ENCODE peak calls at places on chromosomes 4 and X, in six cellular contexts. N, E, W, V, G and L are unnamed samples.

GRCh38 chrX:7889680-7890079 is 37.5 kb downstream of the PNPLA4 start:
- DNase-seq in N (peak; percentile 20), E (no peak), W (no peak), V (no peak), G (no peak), L (no peak)

GRCh38 chr4:8320386-8320750 is 50.8 kb downstream of the HTRA3 start:
- DNase-seq in N (no peak), E (no peak), W (no peak), V (no peak), G (peak; percentile 32), L (no peak)

GRCh38 chr4:48462363-48462762 is 20.8 kb upstream of the SLC10A4 start:
- DNase-seq in N (no peak), E (no peak), W (no peak), V (no peak), G (no peak), L (no peak)

GRCh38 chrX:152915541-152916241 is 17.8 kb downstream of the ZNF185 start:
- DNase-seq in N (peak; percentile 65), E (no peak), W (no peak), V (no peak), G (peak; percentile 15), L (no peak)

GRCh38 chrX:51476930-51477329 is 19.5 kb downstream of the NUDT11 start:
- DNase-seq in N (no peak), E (no peak), W (no peak), V (no peak), G (no peak), L (no peak)

GRCh38 chrX:45358417-45358816 is 157.7 kb upstream of the DIPK2B start:
- DNase-seq in N (no peak), E (no peak), W (no peak), V (no peak), G (no peak), L (no peak)

GRCh38 chrX:14051416-14051815 is 21.7 kb upstream of the GEMIN8 start:
- DNase-seq in N (no peak), E (no peak), W (no peak), V (no peak), G (no peak), L (no peak)

GRCh38 chr4:69092190-69092589 is 4.1 kb upstream of the UGT2B7 start:
- DNase-seq in N (peak; percentile 52), E (no peak), W (no peak), V (no peak), G (no peak), L (no peak)

GRCh38 chr4:164446516-164446915 is 307.4 kb upstream of the SMIM31 start:
- DNase-seq in N (peak; percentile 75), E (no peak), W (no peak), V (no peak), G (no peak), L (no peak)

GRCh38 chr4:151921371-151921770 is 160.6 kb upstream of the GATB start:
- DNase-seq in N (peak; percentile 37), E (no peak), W (no peak), V (no peak), G (no peak), L (no peak)

GRCh38 chrX:72105436-72105835 is 26.3 kb downstream of the RTL5 start:
- DNase-seq in N (no peak), E (no peak), W (no peak), V (peak; percentile 65), G (no peak), L (no peak)

GRCh38 chr4:98568896-98569663 is 89.3 kb downstream of the TSPAN5 start:
- DNase-seq in N (no peak), E (no peak), W (no peak), V (no peak), G (no peak), L (no peak)

GRCh38 chr4:176340871-176341685 is 21.3 kb downstream of the SPCS3 start:
- DNase-seq in N (peak; percentile 22), E (peak; percentile 47), W (no peak), V (peak; percentile 47), G (no peak), L (no peak)

GRCh38 chr4:2071252-2071911 is 12.3 kb downstream of the NAT8L start:
- DNase-seq in N (no peak), E (no peak), W (no peak), V (no peak), G (no peak), L (no peak)

GRCh38 chr4:25058796-25059195 is 28.1 kb upstream of the LGI2 start:
- DNase-seq in N (no peak), E (no peak), W (no peak), V (no peak), G (no peak), L (no peak)

GRCh38 chrX:136266828-136267227 is 15.6 kb upstream of the MAP7D3 start:
- DNase-seq in N (no peak), E (no peak), W (no peak), V (no peak), G (no peak), L (no peak)

GRCh38 chr4:39802005-39802404 is 104.1 kb downstream of the UBE2K start:
- DNase-seq in N (no peak), E (no peak), W (no peak), V (no peak), G (no peak), L (no peak)

GRCh38 chr4:54547299-54548097 is 110.3 kb upstream of the KIT start:
- DNase-seq in N (no peak), E (no peak), W (no peak), V (no peak), G (no peak), L (no peak)

GRCh38 chr4:108512615-108513505 is 107.5 kb upstream of the RPL34 start:
- DNase-seq in N (peak; percentile 43), E (peak; percentile 44), W (no peak), V (peak; percentile 36), G (peak; percentile 14), L (peak; percentile 21)

GRCh38 chrX:134484039-134484438 is 24.1 kb downstream of the HPRT1 start:
- DNase-seq in N (no peak), E (peak; percentile 32), W (no peak), V (peak; percentile 45), G (no peak), L (no peak)

GRCh38 chrX:134478374-134478773 is 18.4 kb downstream of the HPRT1 start:
- DNase-seq in N (no peak), E (no peak), W (no peak), V (no peak), G (no peak), L (no peak)

GRCh38 chrX:134481339-134481738 is 21.4 kb downstream of the HPRT1 start:
- DNase-seq in N (no peak), E (no peak), W (no peak), V (no peak), G (no peak), L (no peak)

GRCh38 chrX:134480061-134480460 is 20.1 kb downstream of the HPRT1 start:
- DNase-seq in N (no peak), E (no peak), W (no peak), V (no peak), G (no peak), L (no peak)

DNA sequence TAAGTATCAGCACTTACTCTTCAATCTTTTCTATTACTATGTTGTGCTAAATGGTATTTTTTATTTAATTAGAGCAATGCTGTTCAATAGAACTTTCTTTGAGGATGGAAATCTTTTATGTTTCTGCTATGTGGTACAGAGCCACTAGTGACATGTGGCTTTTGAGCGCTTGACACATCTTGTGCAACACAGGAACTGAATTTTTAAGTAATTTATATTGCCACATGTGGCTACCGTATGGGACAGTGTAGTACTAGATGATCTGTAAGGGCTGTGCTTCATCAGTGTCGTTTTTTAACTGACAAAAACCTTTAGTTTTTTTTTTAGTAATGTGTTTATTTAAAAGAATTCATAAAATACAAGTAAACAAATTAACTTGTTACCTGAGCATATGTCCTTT is 22.4 kb downstream of the HPRT1 start:
- DNase-seq in N (no peak), E (no peak), W (no peak), V (no peak), G (no peak), L (no peak)
- H3K27ac ChIP-seq in N (no peak overlapping the region), E (no peak overlapping the region), W (no peak overlapping the region), V (no peak overlapping the region), G (no peak overlapping the region), L (no peak overlapping the region)

GRCh38 chrX:153928846-153929245 is 2.8 kb upstream of the ARHGAP4 start:
- DNase-seq in N (no peak), E (no peak), W (no peak), V (no peak), G (no peak), L (no peak)
- H3K27ac ChIP-seq in N (no peak overlapping the region), E (no peak overlapping the region), W (peak overlapping the region; percentile 98), V (peak overlapping the region; percentile 96), G (peak overlapping the region; percentile 85), L (no peak overlapping the region)

DNA sequence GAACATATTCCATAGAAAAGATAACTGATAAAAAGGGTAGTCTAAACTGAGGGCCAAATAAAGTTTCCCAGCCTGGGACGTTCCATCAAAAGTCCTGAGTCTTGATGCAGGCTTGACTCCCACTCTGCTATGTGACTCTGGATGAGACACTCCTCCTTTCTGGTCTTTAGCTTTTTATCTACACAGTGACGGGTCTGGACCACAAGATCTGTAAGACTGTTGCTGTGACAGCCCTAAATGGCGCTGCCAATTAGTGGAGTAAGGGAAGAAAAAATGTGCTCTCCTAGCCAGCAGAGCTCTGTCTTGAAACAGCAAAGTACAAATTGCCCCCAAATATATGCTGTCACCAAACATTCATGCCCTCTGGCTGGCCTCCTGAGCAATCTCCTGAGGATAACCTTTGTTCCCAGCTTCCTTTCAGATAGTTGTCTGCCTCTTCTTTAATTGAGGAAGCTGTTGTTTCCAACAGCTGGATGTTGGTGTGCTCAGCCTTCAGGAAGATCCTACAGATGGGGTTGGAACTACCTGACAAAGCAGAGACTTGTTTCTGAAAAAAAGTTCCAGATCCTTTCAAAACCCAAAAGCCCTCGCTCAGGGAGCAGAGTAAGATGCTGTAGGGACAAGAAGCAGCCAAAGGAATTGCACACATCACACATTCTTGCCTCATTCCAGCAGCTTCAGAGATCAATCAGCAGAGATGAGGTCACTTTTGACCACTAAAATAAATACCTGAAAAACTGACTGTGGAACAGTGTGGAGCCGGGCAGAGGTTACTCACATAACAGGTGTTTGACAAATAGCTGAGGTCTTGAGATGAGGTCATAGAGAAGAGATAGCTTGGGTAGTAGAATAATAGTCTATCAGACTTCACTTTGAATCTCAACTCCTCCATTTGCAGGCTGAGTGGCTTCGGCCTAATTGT is 383.4 kb upstream of the FGF13 start:
- DNase-seq in N (no peak), E (no peak), W (no peak), V (no peak), G (no peak), L (no peak)
- H3K27ac ChIP-seq in N (no peak overlapping the region), E (no peak overlapping the region), W (no peak overlapping the region), V (no peak overlapping the region), G (no peak overlapping the region), L (no peak overlapping the region)

GRCh38 chr4:22500831-22501714 is 14.8 kb downstream of the ADGRA3 start:
- DNase-seq in N (peak; percentile 66), E (no peak), W (no peak), V (no peak), G (no peak), L (no peak)
- H3K27ac ChIP-seq in N (no peak overlapping the region), E (no peak overlapping the region), W (peak overlapping the region; percentile 18), V (no peak overlapping the region), G (peak overlapping the region; percentile 76), L (peak overlapping the region; percentile 25)

GRCh38 chr4:20618010-20618409 is 82.2 kb upstream of the PACRGL start:
- DNase-seq in N (no peak), E (peak; percentile 12), W (no peak), V (no peak), G (peak; percentile 27), L (peak; percentile 61)
- H3K27ac ChIP-seq in N (no peak overlapping the region), E (no peak overlapping the region), W (no peak overlapping the region), V (no peak overlapping the region), G (no peak overlapping the region), L (no peak overlapping the region)

GRCh38 chrX:130869239-130869638 is 33.8 kb downstream of the ENOX2 start:
- DNase-seq in N (no peak), E (no peak), W (no peak), V (no peak), G (no peak), L (no peak)
- H3K27ac ChIP-seq in N (no peak overlapping the region), E (no peak overlapping the region), W (no peak overlapping the region), V (no peak overlapping the region), G (no peak overlapping the region), L (no peak overlapping the region)

GRCh38 chr4:85776579-85776978 is 301.6 kb downstream of the ARHGAP24 start:
- DNase-seq in N (no peak), E (no peak), W (no peak), V (no peak), G (no peak), L (no peak)
- H3K27ac ChIP-seq in N (peak overlapping the region; percentile 80), E (no peak overlapping the region), W (no peak overlapping the region), V (no peak overlapping the region), G (peak overlapping the region; percentile 18), L (no peak overlapping the region)